ENCODE peak calls at places on chromosomes 6 and 20, in eight cellular contexts. Y, P, H, M, S, Z, C and I are unnamed samples.
A peak's percentile ranks its signal among the peaks of the same experiment; 100 is the strongest.

GRCh38 chr20:1734269-1734858 is 76.8 kb upstream of the SIRPG start:
- DNase-seq in Y (no peak), P (peak; percentile 29), H (no peak), M (peak; percentile 3), S (no peak), Z (no peak), C (peak; percentile 49), I (no peak)

GRCh38 chr20:11452326-11452725 is 465.4 kb upstream of the BTBD3 start:
- DNase-seq in Y (no peak), P (no peak), H (no peak), M (peak; percentile 39), S (no peak), Z (no peak), C (no peak), I (no peak)

GRCh38 chr6:170130201-170130621 is 160.7 kb downstream of the DLL1 start:
- DNase-seq in Y (no peak), P (no peak), H (no peak), M (no peak), S (no peak), Z (peak; percentile 62), C (no peak), I (no peak)

GRCh38 chr6:159788276-159788675 is 1.1 kb downstream of the TCP1 start:
- DNase-seq in Y (peak; percentile 13), P (no peak), H (no peak), M (no peak), S (no peak), Z (no peak), C (no peak), I (no peak)

GRCh38 chr20:25303292-25304024 is 55.6 kb downstream of the PYGB start:
- DNase-seq in Y (no peak), P (no peak), H (no peak), M (no peak), S (no peak), Z (peak; percentile 21), C (no peak), I (no peak)

GRCh38 chr6:168190646-168191443 is 111.8 kb upstream of the FRMD1 start:
- DNase-seq in Y (no peak), P (no peak), H (no peak), M (no peak), S (no peak), Z (no peak), C (no peak), I (no peak)

GRCh38 chr6:50305660-50306059 is 255.9 kb upstream of the DEFB112 start:
- DNase-seq in Y (no peak), P (no peak), H (no peak), M (no peak), S (no peak), Z (no peak), C (peak; percentile 44), I (no peak)

GRCh38 chr6:144008501-144009245 is 614 bp upstream of the PLAGL1 start:
- DNase-seq in Y (peak; percentile 23), P (no peak), H (no peak), M (peak; percentile 7), S (no peak), Z (no peak), C (no peak), I (no peak)

GRCh38 chr6:11367638-11368199 is 135.3 kb upstream of the NEDD9 start:
- DNase-seq in Y (peak; percentile 13), P (no peak), H (peak; percentile 55), M (no peak), S (no peak), Z (no peak), C (no peak), I (no peak)

GRCh38 chr6:137949686-137950390 is 82.8 kb downstream of the TNFAIP3 start:
- DNase-seq in Y (no peak), P (no peak), H (no peak), M (no peak), S (no peak), Z (no peak), C (no peak), I (no peak)

GRCh38 chr6:106163446-106163965 is 77.4 kb downstream of the PRDM1 start:
- DNase-seq in Y (peak; percentile 29), P (no peak), H (no peak), M (peak; percentile 68), S (no peak), Z (peak; percentile 34), C (peak; percentile 19), I (no peak)

GRCh38 chr6:41721396-41721795 is 14.0 kb downstream of the TFEB start:
- DNase-seq in Y (no peak), P (no peak), H (no peak), M (no peak), S (no peak), Z (no peak), C (no peak), I (no peak)